ENCODE peak calls at places on chromosomes 4 and X, in nine cellular contexts. M is T-cell, E is AG08395, B is GM03348, P is Caki2, D is nucleus accumbens, Z is activated T-cell treated with anti-CD3 and anti-CD28 coated beads for 24 hours, Q is HTR-8/SVneo, O is AML-193. G is an unnamed sample.

GRCh38 chrX:15128838-15129237 is 141.0 kb downstream of the ASB9 start:
- DNase-seq in M (no peak), E (no peak), B (no peak), P (no peak), D (no peak), Z (no peak), Q (no peak), O (no peak), G (no peak)

GRCh38 chrX:154436597-154437397 is at the start of gene GDI1:
- DNase-seq in M (peak; percentile 38), E (peak; percentile 65), B (peak; percentile 90), P (peak; percentile 57), D (peak; percentile 23), Z (peak; percentile 34), Q (peak; percentile 30), O (no peak), G (no peak)

GRCh38 chrX:42886519-42886918 is 108.6 kb upstream of the PPP1R2C start:
- DNase-seq in M (no peak), E (no peak), B (no peak), P (no peak), D (no peak), Z (no peak), Q (no peak), O (no peak), G (no peak)

GRCh38 chr4:10605746-10606482 is 78.7 kb downstream of the CLNK start:
- DNase-seq in M (no peak), E (no peak), B (no peak), P (no peak), D (no peak), Z (no peak), Q (no peak), O (no peak), G (no peak)

GRCh38 chrX:103211012-103211715 is 3.7 kb upstream of the BEX4 start:
- DNase-seq in M (no peak), E (peak; percentile 43), B (peak; percentile 38), P (no peak), D (peak; percentile 5), Z (peak; percentile 23), Q (no peak), O (peak; percentile 1), G (peak; percentile 74)

GRCh38 chrX:17242470-17242869 is 132.5 kb upstream of the NHS start:
- DNase-seq in M (no peak), E (peak; percentile 69), B (peak; percentile 51), P (peak; percentile 32), D (no peak), Z (peak; percentile 11), Q (peak; percentile 35), O (no peak), G (peak; percentile 65)

GRCh38 chr4:145643295-145643694 is 24.1 kb downstream of the MMAA start:
- DNase-seq in M (no peak), E (no peak), B (no peak), P (no peak), D (no peak), Z (no peak), Q (no peak), O (no peak), G (no peak)

GRCh38 chr4:5887361-5888221 is 5.3 kb downstream of the CRMP1 start:
- DNase-seq in M (no peak), E (no peak), B (no peak), P (no peak), D (no peak), Z (no peak), Q (no peak), O (no peak), G (no peak)

GRCh38 chrX:72271091-72271490 is 6.0 kb downstream of the RPS4X start:
- DNase-seq in M (no peak), E (no peak), B (no peak), P (no peak), D (no peak), Z (no peak), Q (no peak), O (no peak), G (no peak)

GRCh38 chrX:100404851-100405250 is 5.2 kb downstream of the PCDH19 start:
- DNase-seq in M (no peak), E (no peak), B (no peak), P (no peak), D (no peak), Z (no peak), Q (no peak), O (no peak), G (no peak)

GRCh38 chrX:9860826-9861225 is 74.6 kb downstream of the SHROOM2 start:
- DNase-seq in M (no peak), E (no peak), B (no peak), P (no peak), D (no peak), Z (no peak), Q (no peak), O (no peak), G (no peak)

GRCh38 chr4:16048639-16049448 is 35.0 kb downstream of the PROM1 start:
- DNase-seq in M (no peak), E (no peak), B (no peak), P (no peak), D (no peak), Z (no peak), Q (no peak), O (no peak), G (no peak)

GRCh38 chr4:1787411-1788077 is 5.5 kb upstream of the FGFR3 start:
- DNase-seq in M (no peak), E (no peak), B (no peak), P (no peak), D (no peak), Z (no peak), Q (no peak), O (no peak), G (no peak)

GRCh38 chrX:44675364-44676024 is 132.8 kb upstream of the FUNDC1 start:
- DNase-seq in M (no peak), E (peak; percentile 83), B (peak; percentile 77), P (peak; percentile 82), D (no peak), Z (no peak), Q (peak; percentile 69), O (no peak), G (peak; percentile 48)

GRCh38 chr4:59223292-59223941 is 1976.7 kb upstream of the ADGRL3 start:
- DNase-seq in M (no peak), E (no peak), B (no peak), P (no peak), D (no peak), Z (no peak), Q (no peak), O (no peak), G (no peak)

GRCh38 chr4:99863804-99864203 is 30.4 kb downstream of the LAMTOR3 start:
- DNase-seq in M (no peak), E (no peak), B (no peak), P (no peak), D (no peak), Z (no peak), Q (no peak), O (no peak), G (no peak)

GRCh38 chrX:110026099-110026844 is 23.4 kb downstream of the TMEM164 start:
- DNase-seq in M (no peak), E (no peak), B (peak; percentile 7), P (peak; percentile 71), D (no peak), Z (no peak), Q (no peak), O (no peak), G (no peak)

GRCh38 chrX:153609917-153610833 is 11.2 kb upstream of the CCNQ start:
- DNase-seq in M (peak; percentile 52), E (peak; percentile 52), B (peak; percentile 75), P (peak; percentile 57), D (peak; percentile 76), Z (peak; percentile 68), Q (peak; percentile 48), O (no peak), G (peak; percentile 81)

GRCh38 chr4:110623710-110624015 is 786 bp upstream of the PITX2 start:
- DNase-seq in M (no peak), E (no peak), B (no peak), P (no peak), D (no peak), Z (no peak), Q (no peak), O (no peak), G (no peak)

GRCh38 chr4:84878090-84878489 is 88.4 kb downstream of the WDFY3 start:
- DNase-seq in M (no peak), E (peak; percentile 85), B (peak; percentile 76), P (no peak), D (no peak), Z (no peak), Q (peak; percentile 31), O (no peak), G (no peak)

GRCh38 chr4:169791527-169792156 is 33.9 kb upstream of the HPF1 start:
- DNase-seq in M (no peak), E (peak; percentile 67), B (peak; percentile 78), P (peak; percentile 79), D (peak; percentile 35), Z (no peak), Q (peak; percentile 77), O (no peak), G (peak; percentile 71)

GRCh38 chr4:150385606-150386005 is 196.3 kb upstream of the MAB21L2 start:
- DNase-seq in M (no peak), E (peak; percentile 87), B (peak; percentile 78), P (no peak), D (no peak), Z (no peak), Q (peak; percentile 35), O (no peak), G (no peak)

GRCh38 chr4:184911310-184911709 is 85.5 kb upstream of the ACSL1 start:
- DNase-seq in M (no peak), E (no peak), B (no peak), P (no peak), D (no peak), Z (no peak), Q (no peak), O (no peak), G (no peak)

GRCh38 chrX:65681810-65682209 is 14.4 kb downstream of the MSN start:
- DNase-seq in M (no peak), E (no peak), B (no peak), P (no peak), D (no peak), Z (no peak), Q (no peak), O (no peak), G (no peak)

GRCh38 chr4:89275587-89275986 is 32.0 kb downstream of the GPRIN3 start:
- DNase-seq in M (no peak), E (no peak), B (no peak), P (peak; percentile 79), D (no peak), Z (no peak), Q (no peak), O (no peak), G (no peak)

GRCh38 chr4:67161311-67161710 is 384.0 kb downstream of the CENPC start:
- DNase-seq in M (no peak), E (no peak), B (no peak), P (no peak), D (no peak), Z (no peak), Q (no peak), O (no peak), G (no peak)

GRCh38 chr4:85147481-85148076 is 181.1 kb upstream of the WDFY3 start:
- DNase-seq in M (no peak), E (peak; percentile 58), B (peak; percentile 64), P (peak; percentile 40), D (no peak), Z (no peak), Q (peak; percentile 26), O (peak; percentile 53), G (peak; percentile 83)

GRCh38 chr4:21827575-21827974 is 121.0 kb downstream of the KCNIP4 start:
- DNase-seq in M (no peak), E (no peak), B (peak; percentile 33), P (no peak), D (no peak), Z (no peak), Q (no peak), O (no peak), G (no peak)

GRCh38 chr4:155705664-155706063 is 39.0 kb downstream of the GUCY1A1 start:
- DNase-seq in M (no peak), E (no peak), B (peak; percentile 4), P (peak; percentile 93), D (no peak), Z (no peak), Q (no peak), O (no peak), G (no peak)

GRCh38 chrX:45888518-45888917 is 656.7 kb downstream of the ZNF674 start:
- DNase-seq in M (no peak), E (no peak), B (no peak), P (no peak), D (no peak), Z (no peak), Q (no peak), O (no peak), G (no peak)

GRCh38 chrX:153635788-153636668 is 11.0 kb upstream of the DUSP9 start:
- DNase-seq in M (no peak), E (no peak), B (no peak), P (peak; percentile 27), D (no peak), Z (no peak), Q (no peak), O (peak; percentile 28), G (no peak)